ENCODE peak calls at places on chromosomes 4 and X, in five cellular contexts. V is mesothelial cell of epicardium, N is GM13977, Z is psoas muscle, J is IMR-90. A is an unnamed sample.
A peak's percentile ranks its signal among the peaks of the same experiment; 100 is the strongest.

GRCh38 chr4:145731026-145731425 is 51.1 kb downstream of the C4orf51 start:
- DNase-seq in Z (no peak), N (no peak), J (peak; percentile 90), V (no peak), A (no peak)

GRCh38 chrX:8042304-8042703 is 115.1 kb upstream of the PNPLA4 start:
- DNase-seq in Z (no peak), V (no peak), N (no peak), J (no peak), A (no peak)

GRCh38 chrX:24153175-24153795 is 3.8 kb downstream of the ZFX start:
- DNase-seq in N (no peak), V (peak; percentile 54), J (no peak), Z (no peak), A (no peak)

GRCh38 chrX:154021131-154021611 is 1.5 kb upstream of the IRAK1 start:
- DNase-seq in V (no peak), Z (no peak), N (no peak), J (peak; percentile 56), A (no peak)

GRCh38 chr4:184401397-184402171 is 72.8 kb downstream of the IRF2 start:
- DNase-seq in V (no peak), J (no peak), N (no peak), Z (no peak), A (no peak)

GRCh38 chrX:76555816-76556215 is 128.3 kb downstream of the MAGEE1 start:
- DNase-seq in N (no peak), V (no peak), Z (no peak), J (peak; percentile 22), A (no peak)

GRCh38 chr4:172202480-172203076 is 389.4 kb downstream of the GALNTL6 start:
- DNase-seq in Z (no peak), N (peak; percentile 33), V (no peak), J (peak; percentile 18), A (no peak)

GRCh38 chrX:106139048-106139447 is 29.1 kb upstream of the PWWP3B start:
- DNase-seq in J (no peak), Z (no peak), N (no peak), V (no peak), A (no peak)

GRCh38 chr4:98796986-98797385 is 131.9 kb downstream of the EIF4E start:
- DNase-seq in N (no peak), Z (no peak), V (no peak), J (no peak), A (no peak)

GRCh38 chr4:80390178-80390577 is 54.6 kb downstream of the CFAP299 start:
- DNase-seq in J (no peak), N (no peak), Z (no peak), V (no peak), A (no peak)

GRCh38 chrX:154333837-154334271 is 38.3 kb downstream of the TKTL1 start:
- DNase-seq in V (no peak), J (no peak), Z (peak; percentile 3), N (peak; percentile 45), A (no peak)

GRCh38 chr4:34972189-34972588 is 1272.1 kb downstream of the ARAP2 start:
- DNase-seq in V (no peak), Z (no peak), N (no peak), J (no peak), A (no peak)

GRCh38 chr4:182749768-182750167 is 167.4 kb downstream of the DCTD start:
- DNase-seq in N (no peak), Z (no peak), J (peak; percentile 27), V (no peak), A (no peak)

GRCh38 chr4:137534516-137534915 is 2.2 kb upstream of the PCDH18 start:
- DNase-seq in J (no peak), V (no peak), N (no peak), Z (no peak), A (no peak)

GRCh38 chrX:373641-374471 is 12.9 kb downstream of the PPP2R3B start:
- DNase-seq in Z (peak; percentile 81), N (no peak), J (peak; percentile 27), V (peak; percentile 68), A (peak; percentile 47)

GRCh38 chr4:71344067-71344466 is 5.2 kb downstream of the SLC4A4 start:
- DNase-seq in N (no peak), V (no peak), Z (no peak), J (no peak), A (no peak)

GRCh38 chr4:76723916-76724315 is 174.0 kb downstream of the SOWAHB start:
- DNase-seq in V (no peak), J (peak; percentile 91), N (no peak), Z (no peak), A (no peak)

GRCh38 chrX:67544871-67545771 is 1.3 kb downstream of the AR start:
- DNase-seq in N (no peak), J (peak; percentile 22), V (no peak), Z (peak; percentile 73), A (no peak)

GRCh38 chr4:81472249-81473085 is 760 bp upstream of the RASGEF1B start:
- DNase-seq in J (no peak), Z (no peak), V (no peak), N (peak; percentile 63), A (no peak)

GRCh38 chr4:38499101-38499500 is 164.9 kb upstream of the KLF3 start:
- DNase-seq in V (no peak), J (no peak), N (no peak), Z (no peak), A (no peak)

GRCh38 chr4:118224239-118224829 is 128.5 kb downstream of the PRSS12 start:
- DNase-seq in Z (no peak), V (no peak), J (peak; percentile 80), N (peak; percentile 18), A (no peak)

GRCh38 chr4:41785665-41786064 is 37.1 kb upstream of the PHOX2B start:
- DNase-seq in J (no peak), N (no peak), Z (no peak), V (no peak), A (no peak)

GRCh38 chr4:33722800-33723511 is 2521.4 kb downstream of the ARAP2 start:
- DNase-seq in V (no peak), N (no peak), Z (no peak), J (no peak), A (no peak)
- TF ChIP-seq CTCF in V (no peak), N (no peak), Z (no peak), J (peak; percentile 4), A (no peak)

DNA sequence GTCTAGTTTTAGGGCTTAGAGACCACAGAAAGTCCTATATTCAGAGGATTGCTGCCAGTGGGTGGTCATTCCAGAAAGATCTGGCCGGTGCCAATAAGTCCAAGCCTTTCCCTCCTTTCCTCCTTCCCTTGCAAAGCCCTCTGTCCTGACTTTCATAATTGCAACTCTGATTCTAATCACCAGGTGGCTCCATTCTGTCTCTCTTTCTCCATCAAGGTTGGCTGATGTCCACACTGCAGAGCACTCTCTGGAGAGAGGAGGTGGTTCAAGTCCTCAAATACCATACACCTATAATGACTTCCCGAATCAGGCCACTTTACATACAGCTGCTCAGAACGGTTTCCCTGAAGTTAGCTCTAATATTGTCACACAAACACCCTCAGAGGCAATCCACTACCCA is 22.4 kb upstream of the ARMCX4 start:
- DNase-seq in V (no peak), Z (no peak), N (peak; percentile 35), J (peak; percentile 24), A (no peak)
- TF ChIP-seq CTCF in V (no peak), Z (peak; percentile 23), N (peak; percentile 44), J (peak; percentile 43), A (peak; percentile 9)

DNA sequence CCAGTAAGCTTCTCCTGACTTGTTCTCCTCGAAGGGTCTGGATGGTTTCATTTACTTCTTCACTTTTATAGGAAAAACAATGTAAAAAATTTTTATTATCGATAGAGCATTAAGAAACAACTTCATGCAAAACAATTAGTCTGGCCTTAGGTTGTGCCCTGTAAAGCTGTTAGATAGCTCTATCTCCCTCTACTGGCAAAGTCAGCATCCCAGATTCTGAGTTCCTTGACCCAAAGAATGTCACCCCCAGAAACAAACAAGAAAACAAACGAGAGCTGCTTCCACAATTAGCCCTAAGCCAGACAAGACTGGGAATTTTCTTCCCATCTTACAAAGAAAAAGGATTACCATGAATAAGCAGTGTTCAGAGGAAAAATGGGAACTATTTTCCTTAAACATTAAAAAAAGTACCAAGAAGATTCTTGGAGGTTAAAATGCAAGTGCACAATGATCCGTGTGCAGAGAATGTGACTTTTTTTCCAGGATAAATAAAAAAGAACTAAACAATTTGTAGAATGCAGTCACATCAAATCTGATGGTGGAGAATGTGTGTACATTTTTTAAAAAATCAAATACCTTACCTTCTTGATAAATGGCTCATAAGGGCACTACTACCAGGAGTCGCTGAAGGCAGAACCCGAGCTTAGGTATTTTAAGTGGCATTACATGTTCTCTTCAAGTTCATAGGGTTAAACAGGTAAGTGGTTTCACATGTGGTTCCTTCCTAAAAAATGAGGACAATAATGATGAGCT is 293.2 kb downstream of the FBXO8 start:
- DNase-seq in V (no peak), J (peak; percentile 46), Z (no peak), N (no peak), A (no peak)
- TF ChIP-seq CTCF in V (peak; percentile 25), J (peak; percentile 56), Z (no peak), N (peak; percentile 37), A (peak; percentile 64)

GRCh38 chrX:5402461-5402860 is 826.2 kb downstream of the NLGN4X start:
- DNase-seq in N (no peak), V (no peak), Z (no peak), J (no peak), A (no peak)

GRCh38 chrX:5397409-5397808 is 831.3 kb downstream of the NLGN4X start:
- DNase-seq in J (no peak), V (no peak), Z (no peak), N (no peak), A (no peak)

DNA sequence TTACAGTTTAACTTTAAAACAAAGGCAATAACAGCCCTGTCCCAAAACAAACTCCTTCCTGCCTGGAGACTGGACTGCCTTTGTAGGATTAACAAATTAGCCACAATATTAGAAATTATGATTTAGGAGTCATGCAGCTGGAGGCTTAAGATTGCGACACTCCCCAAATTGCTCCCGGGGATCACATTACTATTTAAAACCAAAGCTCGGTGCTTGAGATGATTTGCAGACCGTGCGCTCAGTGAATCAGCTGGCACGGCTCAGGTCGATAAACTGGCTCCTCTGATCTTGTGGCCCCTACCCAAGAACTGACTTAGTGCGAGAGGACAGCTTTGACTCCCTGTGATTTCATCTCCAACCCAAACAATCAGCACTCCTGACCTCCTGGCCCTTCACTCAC is 829.3 kb downstream of the NLGN4X start:
- DNase-seq in V (no peak), J (no peak), Z (peak; percentile 54), N (no peak), A (no peak)
- TF ChIP-seq CTCF in V (no peak), J (no peak), Z (no peak), N (no peak), A (no peak)

DNA sequence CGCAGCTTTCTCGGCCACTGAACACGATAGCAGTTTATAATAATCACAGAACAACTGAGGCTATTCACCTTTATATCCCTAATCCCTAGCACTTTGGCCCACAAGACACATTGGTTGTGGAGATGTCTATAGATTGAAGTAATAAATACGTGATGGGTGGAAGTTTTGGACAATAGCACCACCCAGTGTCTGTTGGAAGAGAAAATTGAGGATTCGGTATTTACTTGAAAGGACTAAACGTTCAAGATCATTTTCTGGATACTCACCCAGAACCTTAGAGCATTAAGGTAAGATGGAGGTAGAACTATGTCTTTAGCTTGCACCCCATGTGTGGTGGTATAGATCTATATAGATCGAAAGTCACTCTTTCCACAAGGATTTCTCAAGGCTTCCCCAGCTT is 792 bp upstream of the TMSB15A start:
- DNase-seq in Z (no peak), V (no peak), N (no peak), J (peak; percentile 17), A (no peak)
- TF ChIP-seq CTCF in Z (no peak), V (no peak), N (no peak), J (peak; percentile 25), A (peak; percentile 27)